ENCODE peak calls at places on chromosomes 16 and 17, in six cellular contexts. One of them, this sample, is unnamed.

GRCh38 chr17:76685366-76685765 is 25.4 kb downstream of the MXRA7 start:
- DNase-seq in stimulated activated CD4-positive, alpha-beta T cell treated with anti-CD3 and anti-CD28 coated beads, Interleukin-2, amount 100 ng/mL, for 48 hours: no peak
- DNase-seq in mucosa of descending colon: no peak
- DNase-seq in left ventricle myocardium inferior: no peak
- DNase-seq in amniotic stem cell: no peak
- DNase-seq in ELR: no peak
- DNase-seq in this sample: peak; percentile 60

GRCh38 chr17:78759203-78759968 is 22.7 kb downstream of the CYTH1 start:
- DNase-seq in stimulated activated CD4-positive, alpha-beta T cell treated with anti-CD3 and anti-CD28 coated beads, Interleukin-2, amount 100 ng/mL, for 48 hours: no peak
- DNase-seq in mucosa of descending colon: peak; percentile 74
- DNase-seq in left ventricle myocardium inferior: peak; percentile 74
- DNase-seq in amniotic stem cell: no peak
- DNase-seq in ELR: no peak
- DNase-seq in this sample: no peak

GRCh38 chr17:74491645-74492044 is 25.2 kb downstream of the CD300A start:
- DNase-seq in stimulated activated CD4-positive, alpha-beta T cell treated with anti-CD3 and anti-CD28 coated beads, Interleukin-2, amount 100 ng/mL, for 48 hours: no peak
- DNase-seq in mucosa of descending colon: no peak
- DNase-seq in left ventricle myocardium inferior: no peak
- DNase-seq in amniotic stem cell: no peak
- DNase-seq in ELR: no peak
- DNase-seq in this sample: no peak

GRCh38 chr16:81707411-81708321 is 71.4 kb upstream of the PLCG2 start:
- DNase-seq in stimulated activated CD4-positive, alpha-beta T cell treated with anti-CD3 and anti-CD28 coated beads, Interleukin-2, amount 100 ng/mL, for 48 hours: no peak
- DNase-seq in mucosa of descending colon: peak; percentile 90
- DNase-seq in left ventricle myocardium inferior: peak; percentile 16
- DNase-seq in amniotic stem cell: no peak
- DNase-seq in ELR: peak; percentile 36
- DNase-seq in this sample: peak; percentile 63

GRCh38 chr16:14244344-14245010 is 173.4 kb downstream of the MRTFB start:
- DNase-seq in stimulated activated CD4-positive, alpha-beta T cell treated with anti-CD3 and anti-CD28 coated beads, Interleukin-2, amount 100 ng/mL, for 48 hours: no peak
- DNase-seq in mucosa of descending colon: no peak
- DNase-seq in left ventricle myocardium inferior: no peak
- DNase-seq in amniotic stem cell: no peak
- DNase-seq in ELR: no peak
- DNase-seq in this sample: no peak

GRCh38 chr16:49588061-49588460 is 214.5 kb downstream of the C16orf78 start:
- DNase-seq in stimulated activated CD4-positive, alpha-beta T cell treated with anti-CD3 and anti-CD28 coated beads, Interleukin-2, amount 100 ng/mL, for 48 hours: no peak
- DNase-seq in mucosa of descending colon: no peak
- DNase-seq in left ventricle myocardium inferior: no peak
- DNase-seq in amniotic stem cell: no peak
- DNase-seq in ELR: no peak
- DNase-seq in this sample: no peak

GRCh38 chr16:24504467-24505345 is 34.7 kb upstream of the RBBP6 start:
- DNase-seq in stimulated activated CD4-positive, alpha-beta T cell treated with anti-CD3 and anti-CD28 coated beads, Interleukin-2, amount 100 ng/mL, for 48 hours: peak; percentile 56
- DNase-seq in mucosa of descending colon: peak; percentile 57
- DNase-seq in left ventricle myocardium inferior: no peak
- DNase-seq in amniotic stem cell: peak; percentile 33
- DNase-seq in ELR: peak; percentile 71
- DNase-seq in this sample: no peak

GRCh38 chr17:71085238-71086033 is 916.1 kb downstream of the KCNJ2 start:
- DNase-seq in stimulated activated CD4-positive, alpha-beta T cell treated with anti-CD3 and anti-CD28 coated beads, Interleukin-2, amount 100 ng/mL, for 48 hours: no peak
- DNase-seq in mucosa of descending colon: peak; percentile 61
- DNase-seq in left ventricle myocardium inferior: no peak
- DNase-seq in amniotic stem cell: no peak
- DNase-seq in ELR: peak; percentile 57
- DNase-seq in this sample: no peak

GRCh38 chr16:13083687-13084086 is 182.3 kb downstream of the SHISA9 start:
- DNase-seq in stimulated activated CD4-positive, alpha-beta T cell treated with anti-CD3 and anti-CD28 coated beads, Interleukin-2, amount 100 ng/mL, for 48 hours: no peak
- DNase-seq in mucosa of descending colon: peak; percentile 45
- DNase-seq in left ventricle myocardium inferior: no peak
- DNase-seq in amniotic stem cell: no peak
- DNase-seq in ELR: no peak
- DNase-seq in this sample: no peak

GRCh38 chr16:6020162-6020980 is 922.8 kb upstream of the EEF2KMT start:
- DNase-seq in stimulated activated CD4-positive, alpha-beta T cell treated with anti-CD3 and anti-CD28 coated beads, Interleukin-2, amount 100 ng/mL, for 48 hours: no peak
- DNase-seq in mucosa of descending colon: no peak
- DNase-seq in left ventricle myocardium inferior: no peak
- DNase-seq in amniotic stem cell: no peak
- DNase-seq in ELR: no peak
- DNase-seq in this sample: no peak

GRCh38 chr17:10447035-10447931 is 22.1 kb downstream of the MYH4 start:
- DNase-seq in stimulated activated CD4-positive, alpha-beta T cell treated with anti-CD3 and anti-CD28 coated beads, Interleukin-2, amount 100 ng/mL, for 48 hours: no peak
- DNase-seq in mucosa of descending colon: peak; percentile 47
- DNase-seq in left ventricle myocardium inferior: no peak
- DNase-seq in amniotic stem cell: no peak
- DNase-seq in ELR: no peak
- DNase-seq in this sample: no peak

GRCh38 chr16:30010817-30011504 is at the start of gene DOC2A:
- DNase-seq in stimulated activated CD4-positive, alpha-beta T cell treated with anti-CD3 and anti-CD28 coated beads, Interleukin-2, amount 100 ng/mL, for 48 hours: no peak
- DNase-seq in mucosa of descending colon: no peak
- DNase-seq in left ventricle myocardium inferior: no peak
- DNase-seq in amniotic stem cell: no peak
- DNase-seq in ELR: no peak
- DNase-seq in this sample: peak; percentile 68

GRCh38 chr17:76840884-76841775 is 27.1 kb upstream of the MGAT5B start:
- DNase-seq in stimulated activated CD4-positive, alpha-beta T cell treated with anti-CD3 and anti-CD28 coated beads, Interleukin-2, amount 100 ng/mL, for 48 hours: no peak
- DNase-seq in mucosa of descending colon: no peak
- DNase-seq in left ventricle myocardium inferior: no peak
- DNase-seq in amniotic stem cell: no peak
- DNase-seq in ELR: no peak
- DNase-seq in this sample: no peak

GRCh38 chr16:88760424-88761142 is 24.4 kb downstream of the PIEZO1 start:
- DNase-seq in stimulated activated CD4-positive, alpha-beta T cell treated with anti-CD3 and anti-CD28 coated beads, Interleukin-2, amount 100 ng/mL, for 48 hours: no peak
- DNase-seq in mucosa of descending colon: peak; percentile 72
- DNase-seq in left ventricle myocardium inferior: no peak
- DNase-seq in amniotic stem cell: no peak
- DNase-seq in ELR: no peak
- DNase-seq in this sample: no peak

GRCh38 chr16:11130978-11131665 is 124.9 kb downstream of the SOCS1 start:
- DNase-seq in stimulated activated CD4-positive, alpha-beta T cell treated with anti-CD3 and anti-CD28 coated beads, Interleukin-2, amount 100 ng/mL, for 48 hours: no peak
- DNase-seq in mucosa of descending colon: no peak
- DNase-seq in left ventricle myocardium inferior: no peak
- DNase-seq in amniotic stem cell: no peak
- DNase-seq in ELR: no peak
- DNase-seq in this sample: no peak

GRCh38 chr17:35171834-35172233 is 22.4 kb downstream of the SLC35G3 start:
- DNase-seq in stimulated activated CD4-positive, alpha-beta T cell treated with anti-CD3 and anti-CD28 coated beads, Interleukin-2, amount 100 ng/mL, for 48 hours: no peak
- DNase-seq in mucosa of descending colon: no peak
- DNase-seq in left ventricle myocardium inferior: no peak
- DNase-seq in amniotic stem cell: no peak
- DNase-seq in ELR: peak; percentile 67
- DNase-seq in this sample: no peak

GRCh38 chr16:72291121-72291520 is 119.2 kb upstream of the PMFBP1 start:
- DNase-seq in stimulated activated CD4-positive, alpha-beta T cell treated with anti-CD3 and anti-CD28 coated beads, Interleukin-2, amount 100 ng/mL, for 48 hours: no peak
- DNase-seq in mucosa of descending colon: no peak
- DNase-seq in left ventricle myocardium inferior: no peak
- DNase-seq in amniotic stem cell: no peak
- DNase-seq in ELR: peak; percentile 80
- DNase-seq in this sample: no peak

GRCh38 chr16:90044111-90044551 is 24.9 kb upstream of the DBNDD1 start:
- DNase-seq in stimulated activated CD4-positive, alpha-beta T cell treated with anti-CD3 and anti-CD28 coated beads, Interleukin-2, amount 100 ng/mL, for 48 hours: no peak
- DNase-seq in mucosa of descending colon: peak; percentile 60
- DNase-seq in left ventricle myocardium inferior: no peak
- DNase-seq in amniotic stem cell: no peak
- DNase-seq in ELR: no peak
- DNase-seq in this sample: no peak